ENCODE peak calls at places on chromosomes 1 and 21, in four cellular contexts. M is GM13977; S is CD4-positive, alpha-beta T cell; I is fibroblast of pulmonary artery. Y is an unnamed sample.

GRCh38 chr1:183480971-183481431 is 8.7 kb downstream of the SMG7 start:
- DNase-seq in M (no peak), S (no peak), I (peak; percentile 59), Y (no peak)

GRCh38 chr1:62131093-62131725 is 63.4 kb upstream of the L1TD1 start:
- DNase-seq in M (peak; percentile 74), S (no peak), I (peak; percentile 78), Y (peak; percentile 21)

GRCh38 chr1:78603206-78603605 is 17.0 kb upstream of the IFI44L start:
- DNase-seq in M (no peak), S (no peak), I (peak; percentile 13), Y (no peak)

GRCh38 chr1:60427194-60427593 is 353.6 kb upstream of the C1orf87 start:
- DNase-seq in M (no peak), S (no peak), I (peak; percentile 56), Y (no peak)

GRCh38 chr1:205800470-205800869 is 12.5 kb downstream of the SLC41A1 start:
- DNase-seq in M (no peak), S (no peak), I (no peak), Y (no peak)

GRCh38 chr1:70553192-70553956 is 142.3 kb downstream of the CTH start:
- DNase-seq in M (no peak), S (no peak), I (no peak), Y (no peak)

GRCh38 chr1:200561856-200562214 is 58.7 kb downstream of the KIF14 start:
- DNase-seq in M (peak; percentile 21), S (no peak), I (no peak), Y (no peak)

GRCh38 chr21:17343055-17343454 is 169.8 kb upstream of the CXADR start:
- DNase-seq in M (no peak), S (no peak), I (peak; percentile 35), Y (no peak)

GRCh38 chr1:98110674-98111073 is 189.8 kb upstream of the DPYD start:
- DNase-seq in M (no peak), S (no peak), I (peak; percentile 29), Y (no peak)

GRCh38 chr1:103111926-103112325 is 3.6 kb upstream of the COL11A1 start:
- DNase-seq in M (no peak), S (no peak), I (no peak), Y (no peak)

GRCh38 chr21:45910548-45911221 is 70.9 kb upstream of the COL6A1 start:
- DNase-seq in M (no peak), S (no peak), I (no peak), Y (no peak)

GRCh38 chr21:34363733-34364132 is at the start of gene KCNE2:
- DNase-seq in M (no peak), S (no peak), I (no peak), Y (no peak)

GRCh38 chr21:41482321-41482720 is 25.6 kb downstream of the TMPRSS2 start:
- DNase-seq in M (no peak), S (no peak), I (no peak), Y (no peak)

GRCh38 chr1:88302843-88303486 is 381.1 kb upstream of the PKN2 start:
- DNase-seq in M (no peak), S (no peak), I (peak; percentile 61), Y (no peak)

GRCh38 chr1:244460195-244460594 is 878 bp upstream of the CATSPERE start:
- DNase-seq in M (no peak), S (no peak), I (peak; percentile 13), Y (no peak)

GRCh38 chr1:11520531-11521233 is 41.7 kb downstream of the DISP3 start:
- DNase-seq in M (no peak), S (no peak), I (no peak), Y (no peak)

GRCh38 chr1:229024528-229025119 is 246.3 kb upstream of the RAB4A start:
- DNase-seq in M (no peak), S (no peak), I (peak; percentile 85), Y (no peak)

GRCh38 chr1:180765156-180765555 is 133.3 kb downstream of the XPR1 start:
- DNase-seq in M (no peak), S (no peak), I (peak; percentile 18), Y (no peak)

GRCh38 chr1:203607169-203607873 is 19.3 kb upstream of the ATP2B4 start:
- DNase-seq in M (peak; percentile 42), S (peak; percentile 69), I (peak; percentile 92), Y (no peak)

GRCh38 chr1:231872461-231872910 is 245.9 kb downstream of the DISC1 start:
- DNase-seq in M (no peak), S (no peak), I (peak; percentile 77), Y (no peak)

GRCh38 chr1:150065184-150065871 is 2.2 kb upstream of the VPS45 start:
- DNase-seq in M (no peak), S (no peak), I (peak; percentile 62), Y (no peak)

GRCh38 chr1:34406377-34406776 is 229.7 kb downstream of the C1orf94 start:
- DNase-seq in M (no peak), S (no peak), I (no peak), Y (no peak)

GRCh38 chr1:223363057-223363855 is 720 bp downstream of the SUSD4 start:
- DNase-seq in M (peak; percentile 18), S (peak; percentile 5), I (peak; percentile 5), Y (peak; percentile 16)

GRCh38 chr1:161305872-161306519 is 3.8 kb downstream of the MPZ start:
- DNase-seq in M (peak; percentile 82), S (peak; percentile 79), I (peak; percentile 77), Y (peak; percentile 91)

GRCh38 chr1:212415107-212415841 is 588 bp upstream of the PACC1 start:
- DNase-seq in M (peak; percentile 43), S (no peak), I (no peak), Y (no peak)

GRCh38 chr1:12320516-12320915 is 90.7 kb downstream of the VPS13D start:
- DNase-seq in M (no peak), S (no peak), I (no peak), Y (no peak)

GRCh38 chr1:248187363-248187762 is 9.7 kb upstream of the OR2M3 start:
- DNase-seq in M (no peak), S (no peak), I (no peak), Y (no peak)

GRCh38 chr1:153677718-153678518 is 570 bp upstream of the NPR1 start:
- DNase-seq in M (peak; percentile 80), S (no peak), I (peak; percentile 71), Y (peak; percentile 78)

GRCh38 chr1:193486671-193487229 is 300.3 kb upstream of the B3GALT2 start:
- DNase-seq in M (no peak), S (no peak), I (peak; percentile 75), Y (no peak)

GRCh38 chr1:11641776-11642305 is 12.4 kb downstream of the FBXO2 start:
- DNase-seq in M (no peak), S (no peak), I (no peak), Y (no peak)

GRCh38 chr1:43348809-43349593 is 9.8 kb upstream of the CDC20 start:
- DNase-seq in M (no peak), S (peak; percentile 38), I (peak; percentile 64), Y (peak; percentile 91)

GRCh38 chr1:38275960-38276359 is 229.4 kb upstream of the POU3F1 start:
- DNase-seq in M (no peak), S (no peak), I (no peak), Y (no peak)

GRCh38 chr1:38271116-38271633 is 224.6 kb upstream of the POU3F1 start:
- DNase-seq in M (no peak), S (no peak), I (no peak), Y (no peak)

GRCh38 chr1:38272515-38272914 is 225.9 kb upstream of the POU3F1 start:
- DNase-seq in M (no peak), S (no peak), I (no peak), Y (no peak)

GRCh38 chr1:38274974-38275373 is 228.4 kb upstream of the POU3F1 start:
- DNase-seq in M (no peak), S (no peak), I (peak; percentile 19), Y (no peak)

DNA sequence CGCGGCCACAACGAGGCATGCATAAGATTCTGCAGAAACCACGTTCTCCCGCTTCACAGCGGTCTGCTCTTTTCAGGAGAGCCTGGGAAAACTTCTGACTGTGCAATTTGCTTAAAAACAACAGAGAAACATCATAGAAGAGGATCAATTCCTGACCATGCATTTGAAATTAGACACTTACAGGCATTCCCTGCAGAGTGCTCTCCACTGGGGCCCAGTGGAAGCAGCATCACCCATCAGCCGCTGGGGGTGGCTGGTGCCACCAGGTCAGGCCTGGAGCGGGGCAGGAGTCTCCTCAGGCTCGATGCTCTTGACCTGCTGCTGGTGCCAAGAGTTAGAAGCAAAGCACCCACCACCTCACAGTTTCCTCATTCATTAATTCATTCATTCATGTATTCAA is 226.8 kb upstream of the POU3F1 start:
- DNase-seq in M (no peak), S (no peak), I (no peak), Y (no peak)
- TF ChIP-seq CTCF in M (no peak), S (no peak), I (no peak), Y (no peak)

GRCh38 chr1:246280551-246280950 is 226.5 kb downstream of the SMYD3 start:
- DNase-seq in M (no peak), S (no peak), I (peak; percentile 59), Y (no peak)
- TF ChIP-seq CTCF in M (peak; percentile 33), S (no peak), I (peak; percentile 30), Y (no peak)

GRCh38 chr1:118084400-118084799 is 100.6 kb downstream of the SPAG17 start:
- DNase-seq in M (no peak), S (no peak), I (no peak), Y (no peak)

GRCh38 chr1:118082984-118083383 is 102.0 kb downstream of the SPAG17 start:
- DNase-seq in M (no peak), S (no peak), I (no peak), Y (no peak)

GRCh38 chr1:118081387-118081786 is 103.6 kb downstream of the SPAG17 start:
- DNase-seq in M (peak; percentile 34), S (no peak), I (no peak), Y (no peak)

GRCh38 chr1:118090130-118090529 is 94.9 kb downstream of the SPAG17 start:
- DNase-seq in M (no peak), S (no peak), I (no peak), Y (no peak)

GRCh38 chr1:118085365-118085764 is 99.7 kb downstream of the SPAG17 start:
- DNase-seq in M (no peak), S (no peak), I (no peak), Y (no peak)
- TF ChIP-seq CTCF in M (no peak), S (no peak), I (no peak), Y (no peak)

GRCh38 chr1:151131832-151132675 is 14.4 kb downstream of the SEMA6C start:
- DNase-seq in M (no peak), S (no peak), I (no peak), Y (no peak)

GRCh38 chr1:151134396-151134795 is 12.0 kb downstream of the SEMA6C start:
- DNase-seq in M (no peak), S (no peak), I (no peak), Y (no peak)

GRCh38 chr1:151133339-151133761 is 13.1 kb downstream of the SEMA6C start:
- DNase-seq in M (no peak), S (no peak), I (peak; percentile 35), Y (no peak)

GRCh38 chr1:151130837-151131586 is 15.4 kb downstream of the SEMA6C start:
- DNase-seq in M (peak; percentile 93), S (peak; percentile 64), I (peak; percentile 72), Y (peak; percentile 92)

DNA sequence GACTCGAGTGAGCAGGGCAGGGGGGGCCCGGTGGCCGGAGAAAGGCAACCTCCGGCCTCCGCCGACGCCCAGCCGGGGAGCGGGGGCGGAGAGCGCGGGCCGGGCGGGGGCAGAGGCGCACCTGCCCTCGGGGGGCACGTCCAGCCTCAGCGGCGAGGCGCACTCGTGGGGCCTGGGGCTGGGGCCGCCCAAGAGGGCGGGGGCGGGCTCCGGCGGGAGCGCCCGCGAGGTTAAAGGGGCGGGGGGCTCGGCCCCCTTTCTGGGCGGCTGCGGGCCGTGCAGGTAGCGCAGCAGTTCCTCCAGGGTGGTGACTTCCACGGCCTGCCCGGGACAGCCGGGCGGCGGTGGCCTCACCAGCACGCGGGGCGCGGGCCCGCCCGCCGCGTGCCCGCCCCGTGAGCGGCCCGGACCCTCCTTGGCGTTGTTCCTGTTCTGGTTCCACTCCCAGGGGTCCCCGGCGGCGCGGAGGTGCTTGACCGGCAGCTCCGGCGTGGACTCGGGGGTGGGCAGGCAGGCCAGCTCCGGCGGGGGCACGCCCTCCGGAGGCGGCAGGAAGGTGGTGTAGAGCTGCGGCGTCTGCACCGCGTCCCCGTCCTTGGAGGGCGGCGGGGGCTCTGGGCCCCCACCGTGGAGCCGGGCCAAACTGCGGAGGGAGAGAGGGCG is 13.6 kb downstream of the SEMA6C start:
- DNase-seq in M (no peak), S (no peak), I (no peak), Y (no peak)
- TF ChIP-seq CTCF in M (no peak), S (no peak), I (no peak), Y (no peak)

Y was measured in B cell.